ENCODE peak calls at places on chromosomes 4 and X, in eight cellular contexts. One of them, this sample, is unnamed.

GRCh38 chr4:100631281-100631968 is 113.6 kb upstream of the EMCN start:
- DNase-seq in HuH-7: no peak
- DNase-seq in lower leg skin: no peak
- DNase-seq in activated T-cell treated with anti-CD3 and anti-CD28 coated beads for 1 hour: no peak
- DNase-seq in H9: no peak
- DNase-seq in Right ventricle myocardium inferior: no peak
- DNase-seq in hippocampal formation: no peak
- DNase-seq in pulmonary artery endothelial cell: no peak
- DNase-seq in this sample: no peak

GRCh38 chr4:142615324-142615665 is 230.8 kb downstream of the INPP4B start:
- DNase-seq in hippocampal formation: no peak
- DNase-seq in HuH-7: no peak
- DNase-seq in activated T-cell treated with anti-CD3 and anti-CD28 coated beads for 1 hour: no peak
- DNase-seq in Right ventricle myocardium inferior: no peak
- DNase-seq in pulmonary artery endothelial cell: no peak
- DNase-seq in H9: no peak
- DNase-seq in lower leg skin: no peak
- DNase-seq in this sample: no peak

GRCh38 chrX:113400193-113400704 is 559.6 kb upstream of the AMOT start:
- DNase-seq in Right ventricle myocardium inferior: no peak
- DNase-seq in activated T-cell treated with anti-CD3 and anti-CD28 coated beads for 1 hour: no peak
- DNase-seq in pulmonary artery endothelial cell: peak
- DNase-seq in H9: peak
- DNase-seq in hippocampal formation: no peak
- DNase-seq in lower leg skin: no peak
- DNase-seq in HuH-7: no peak
- DNase-seq in this sample: peak

GRCh38 chr4:143586080-143586479 is 72.6 kb downstream of the SMARCA5 start:
- DNase-seq in lower leg skin: no peak
- DNase-seq in Right ventricle myocardium inferior: no peak
- DNase-seq in activated T-cell treated with anti-CD3 and anti-CD28 coated beads for 1 hour: no peak
- DNase-seq in H9: no peak
- DNase-seq in pulmonary artery endothelial cell: peak
- DNase-seq in HuH-7: no peak
- DNase-seq in hippocampal formation: no peak
- DNase-seq in this sample: peak

GRCh38 chr4:26020083-26020668 is 106.2 kb downstream of the SMIM20 start:
- DNase-seq in hippocampal formation: no peak
- DNase-seq in Right ventricle myocardium inferior: no peak
- DNase-seq in pulmonary artery endothelial cell: no peak
- DNase-seq in lower leg skin: no peak
- DNase-seq in HuH-7: no peak
- DNase-seq in H9: no peak
- DNase-seq in activated T-cell treated with anti-CD3 and anti-CD28 coated beads for 1 hour: no peak
- DNase-seq in this sample: no peak

GRCh38 chr4:27629532-27630225 is 769.0 kb downstream of the STIM2 start:
- DNase-seq in Right ventricle myocardium inferior: no peak
- DNase-seq in HuH-7: no peak
- DNase-seq in lower leg skin: no peak
- DNase-seq in H9: no peak
- DNase-seq in pulmonary artery endothelial cell: no peak
- DNase-seq in activated T-cell treated with anti-CD3 and anti-CD28 coated beads for 1 hour: no peak
- DNase-seq in hippocampal formation: no peak
- DNase-seq in this sample: no peak

GRCh38 chrX:131763674-131764073 is 219.8 kb downstream of the OR13H1 start:
- DNase-seq in hippocampal formation: peak
- DNase-seq in Right ventricle myocardium inferior: no peak
- DNase-seq in activated T-cell treated with anti-CD3 and anti-CD28 coated beads for 1 hour: no peak
- DNase-seq in H9: no peak
- DNase-seq in pulmonary artery endothelial cell: peak
- DNase-seq in HuH-7: no peak
- DNase-seq in lower leg skin: peak
- DNase-seq in this sample: no peak

GRCh38 chr4:169070071-169070894 is 60.2 kb upstream of the CBR4 start:
- DNase-seq in Right ventricle myocardium inferior: no peak
- DNase-seq in pulmonary artery endothelial cell: no peak
- DNase-seq in lower leg skin: peak
- DNase-seq in activated T-cell treated with anti-CD3 and anti-CD28 coated beads for 1 hour: no peak
- DNase-seq in HuH-7: no peak
- DNase-seq in H9: peak
- DNase-seq in hippocampal formation: no peak
- DNase-seq in this sample: peak

GRCh38 chrX:8868070-8868795 is 67.0 kb upstream of the FAM9A start:
- DNase-seq in lower leg skin: no peak
- DNase-seq in H9: no peak
- DNase-seq in hippocampal formation: no peak
- DNase-seq in Right ventricle myocardium inferior: no peak
- DNase-seq in activated T-cell treated with anti-CD3 and anti-CD28 coated beads for 1 hour: no peak
- DNase-seq in pulmonary artery endothelial cell: no peak
- DNase-seq in HuH-7: no peak
- DNase-seq in this sample: no peak

GRCh38 chr4:3041192-3042142 is 32.9 kb downstream of the HTT-AS start:
- DNase-seq in hippocampal formation: peak
- DNase-seq in H9: peak
- DNase-seq in pulmonary artery endothelial cell: no peak
- DNase-seq in lower leg skin: peak
- DNase-seq in HuH-7: peak
- DNase-seq in activated T-cell treated with anti-CD3 and anti-CD28 coated beads for 1 hour: peak
- DNase-seq in Right ventricle myocardium inferior: peak
- DNase-seq in this sample: peak

GRCh38 chr4:102819588-102820365 is 7.6 kb downstream of the UBE2D3 start:
- DNase-seq in Right ventricle myocardium inferior: no peak
- DNase-seq in lower leg skin: no peak
- DNase-seq in activated T-cell treated with anti-CD3 and anti-CD28 coated beads for 1 hour: no peak
- DNase-seq in H9: no peak
- DNase-seq in pulmonary artery endothelial cell: no peak
- DNase-seq in hippocampal formation: no peak
- DNase-seq in HuH-7: no peak
- DNase-seq in this sample: peak

GRCh38 chr4:39660757-39661156 is 22.1 kb upstream of the SMIM14 start:
- DNase-seq in activated T-cell treated with anti-CD3 and anti-CD28 coated beads for 1 hour: no peak
- DNase-seq in H9: no peak
- DNase-seq in Right ventricle myocardium inferior: no peak
- DNase-seq in HuH-7: no peak
- DNase-seq in pulmonary artery endothelial cell: no peak
- DNase-seq in lower leg skin: no peak
- DNase-seq in hippocampal formation: no peak
- DNase-seq in this sample: no peak

GRCh38 chr4:80201326-80202151 is 4.2 kb downstream of the PRDM8 start:
- DNase-seq in pulmonary artery endothelial cell: no peak
- DNase-seq in Right ventricle myocardium inferior: peak
- DNase-seq in HuH-7: no peak
- DNase-seq in lower leg skin: no peak
- DNase-seq in H9: no peak
- DNase-seq in hippocampal formation: no peak
- DNase-seq in activated T-cell treated with anti-CD3 and anti-CD28 coated beads for 1 hour: peak
- DNase-seq in this sample: peak

GRCh38 chr4:158841540-158841939 is 72.7 kb downstream of the FNIP2 start:
- DNase-seq in HuH-7: no peak
- DNase-seq in Right ventricle myocardium inferior: no peak
- DNase-seq in hippocampal formation: no peak
- DNase-seq in activated T-cell treated with anti-CD3 and anti-CD28 coated beads for 1 hour: no peak
- DNase-seq in pulmonary artery endothelial cell: no peak
- DNase-seq in H9: no peak
- DNase-seq in lower leg skin: no peak
- DNase-seq in this sample: no peak

GRCh38 chr4:8435656-8436121 is 4.8 kb downstream of the ACOX3 start:
- DNase-seq in activated T-cell treated with anti-CD3 and anti-CD28 coated beads for 1 hour: peak
- DNase-seq in lower leg skin: no peak
- DNase-seq in HuH-7: no peak
- DNase-seq in pulmonary artery endothelial cell: no peak
- DNase-seq in hippocampal formation: no peak
- DNase-seq in H9: no peak
- DNase-seq in Right ventricle myocardium inferior: no peak
- DNase-seq in this sample: peak

GRCh38 chr4:183783933-183784622 is 121.0 kb upstream of the STOX2 start:
- DNase-seq in hippocampal formation: no peak
- DNase-seq in H9: no peak
- DNase-seq in lower leg skin: no peak
- DNase-seq in pulmonary artery endothelial cell: no peak
- DNase-seq in activated T-cell treated with anti-CD3 and anti-CD28 coated beads for 1 hour: no peak
- DNase-seq in HuH-7: no peak
- DNase-seq in Right ventricle myocardium inferior: no peak
- DNase-seq in this sample: no peak

GRCh38 chrX:108020631-108021030 is 24.2 kb upstream of the VSIG1 start:
- DNase-seq in pulmonary artery endothelial cell: no peak
- DNase-seq in activated T-cell treated with anti-CD3 and anti-CD28 coated beads for 1 hour: no peak
- DNase-seq in Right ventricle myocardium inferior: no peak
- DNase-seq in H9: no peak
- DNase-seq in hippocampal formation: no peak
- DNase-seq in HuH-7: no peak
- DNase-seq in lower leg skin: no peak
- DNase-seq in this sample: peak

GRCh38 chrX:123830309-123830708 is 29.5 kb upstream of the XIAP start:
- DNase-seq in HuH-7: peak
- DNase-seq in lower leg skin: no peak
- DNase-seq in H9: no peak
- DNase-seq in Right ventricle myocardium inferior: no peak
- DNase-seq in pulmonary artery endothelial cell: no peak
- DNase-seq in hippocampal formation: no peak
- DNase-seq in activated T-cell treated with anti-CD3 and anti-CD28 coated beads for 1 hour: no peak
- DNase-seq in this sample: no peak

GRCh38 chr4:2940267-2941137 is 22.7 kb downstream of the NOP14 start:
- DNase-seq in hippocampal formation: no peak
- DNase-seq in Right ventricle myocardium inferior: no peak
- DNase-seq in pulmonary artery endothelial cell: no peak
- DNase-seq in HuH-7: no peak
- DNase-seq in activated T-cell treated with anti-CD3 and anti-CD28 coated beads for 1 hour: no peak
- DNase-seq in H9: no peak
- DNase-seq in lower leg skin: peak
- DNase-seq in this sample: no peak

GRCh38 chrX:126550816-126551215 is 1.8 kb downstream of the DCAF12L1 start:
- DNase-seq in pulmonary artery endothelial cell: no peak
- DNase-seq in activated T-cell treated with anti-CD3 and anti-CD28 coated beads for 1 hour: no peak
- DNase-seq in H9: no peak
- DNase-seq in HuH-7: no peak
- DNase-seq in Right ventricle myocardium inferior: no peak
- DNase-seq in hippocampal formation: no peak
- DNase-seq in lower leg skin: no peak
- DNase-seq in this sample: no peak

GRCh38 chr4:3135155-3136011 is 60.9 kb downstream of the HTT start:
- DNase-seq in H9: no peak
- DNase-seq in hippocampal formation: no peak
- DNase-seq in lower leg skin: no peak
- DNase-seq in pulmonary artery endothelial cell: no peak
- DNase-seq in Right ventricle myocardium inferior: no peak
- DNase-seq in activated T-cell treated with anti-CD3 and anti-CD28 coated beads for 1 hour: no peak
- DNase-seq in HuH-7: no peak
- DNase-seq in this sample: peak

GRCh38 chrX:70292788-70293187 is 2.9 kb downstream of the KIF4A start:
- DNase-seq in lower leg skin: no peak
- DNase-seq in HuH-7: no peak
- DNase-seq in hippocampal formation: no peak
- DNase-seq in activated T-cell treated with anti-CD3 and anti-CD28 coated beads for 1 hour: no peak
- DNase-seq in H9: no peak
- DNase-seq in pulmonary artery endothelial cell: no peak
- DNase-seq in Right ventricle myocardium inferior: no peak
- DNase-seq in this sample: peak

GRCh38 chr4:153521995-153522799 is 56.0 kb downstream of the TMEM131L start:
- DNase-seq in lower leg skin: no peak
- DNase-seq in activated T-cell treated with anti-CD3 and anti-CD28 coated beads for 1 hour: peak
- DNase-seq in H9: peak
- DNase-seq in pulmonary artery endothelial cell: no peak
- DNase-seq in HuH-7: no peak
- DNase-seq in Right ventricle myocardium inferior: no peak
- DNase-seq in hippocampal formation: no peak
- DNase-seq in this sample: no peak

GRCh38 chr4:94515365-94515764 is 63.6 kb downstream of the PDLIM5 start:
- DNase-seq in hippocampal formation: no peak
- DNase-seq in lower leg skin: no peak
- DNase-seq in pulmonary artery endothelial cell: no peak
- DNase-seq in Right ventricle myocardium inferior: no peak
- DNase-seq in activated T-cell treated with anti-CD3 and anti-CD28 coated beads for 1 hour: no peak
- DNase-seq in H9: no peak
- DNase-seq in HuH-7: no peak
- DNase-seq in this sample: no peak

GRCh38 chr4:148261861-148262260 is 180.4 kb downstream of the NR3C2 start:
- DNase-seq in activated T-cell treated with anti-CD3 and anti-CD28 coated beads for 1 hour: no peak
- DNase-seq in hippocampal formation: no peak
- DNase-seq in pulmonary artery endothelial cell: no peak
- DNase-seq in lower leg skin: no peak
- DNase-seq in Right ventricle myocardium inferior: no peak
- DNase-seq in H9: no peak
- DNase-seq in HuH-7: no peak
- DNase-seq in this sample: no peak

GRCh38 chrX:20513185-20513584 is 246.5 kb upstream of the RPS6KA3 start:
- DNase-seq in Right ventricle myocardium inferior: no peak
- DNase-seq in activated T-cell treated with anti-CD3 and anti-CD28 coated beads for 1 hour: no peak
- DNase-seq in HuH-7: no peak
- DNase-seq in H9: no peak
- DNase-seq in lower leg skin: no peak
- DNase-seq in hippocampal formation: no peak
- DNase-seq in pulmonary artery endothelial cell: no peak
- DNase-seq in this sample: peak

GRCh38 chr4:2932951-2933565 is 30.1 kb downstream of the NOP14 start:
- DNase-seq in activated T-cell treated with anti-CD3 and anti-CD28 coated beads for 1 hour: no peak
- DNase-seq in HuH-7: no peak
- DNase-seq in H9: no peak
- DNase-seq in lower leg skin: peak
- DNase-seq in hippocampal formation: no peak
- DNase-seq in Right ventricle myocardium inferior: peak
- DNase-seq in pulmonary artery endothelial cell: no peak
- DNase-seq in this sample: no peak

GRCh38 chrX:146881521-146881920 is 67.0 kb upstream of the CXorf51A start:
- DNase-seq in Right ventricle myocardium inferior: no peak
- DNase-seq in lower leg skin: no peak
- DNase-seq in H9: no peak
- DNase-seq in pulmonary artery endothelial cell: no peak
- DNase-seq in activated T-cell treated with anti-CD3 and anti-CD28 coated beads for 1 hour: no peak
- DNase-seq in hippocampal formation: no peak
- DNase-seq in HuH-7: no peak
- DNase-seq in this sample: no peak